ENCODE peak calls at places on chromosomes 1 and 21, in five cellular contexts. V, H, U, P and Y are unnamed samples.

GRCh38 chr1:63603810-63604209 is 10.6 kb downstream of the PGM1 start:
- DNase-seq in V (no peak), H (no peak), U (no peak), P (no peak), Y (no peak)

GRCh38 chr1:116203192-116203723 is 92.1 kb downstream of the MAB21L3 start:
- DNase-seq in V (no peak), H (no peak), U (no peak), P (no peak), Y (no peak)

GRCh38 chr1:234998174-234998741 is 130.4 kb downstream of the TOMM20 start:
- DNase-seq in V (no peak), H (peak), U (peak), P (peak), Y (no peak)

GRCh38 chr1:28338897-28339296 is 10.1 kb downstream of the MED18 start:
- DNase-seq in V (no peak), H (no peak), U (no peak), P (no peak), Y (no peak)

GRCh38 chr1:232519186-232519585 is 110.7 kb downstream of the SIPA1L2 start:
- DNase-seq in V (no peak), H (no peak), U (no peak), P (peak), Y (no peak)

GRCh38 chr1:68231627-68232303 is 558 bp downstream of the WLS start:
- DNase-seq in V (peak), H (peak), U (peak), P (peak), Y (peak)

GRCh38 chr1:99170516-99170915 is 93.8 kb upstream of the PLPPR4 start:
- DNase-seq in V (no peak), H (no peak), U (no peak), P (no peak), Y (no peak)

GRCh38 chr1:155744711-155745283 is 55.9 kb downstream of the DAP3 start:
- DNase-seq in V (no peak), H (no peak), U (no peak), P (no peak), Y (no peak)

GRCh38 chr1:201488817-201489581 is 17.9 kb downstream of the CSRP1 start:
- DNase-seq in V (no peak), H (peak), U (peak), P (no peak), Y (peak)

GRCh38 chr1:204703826-204704612 is 18.5 kb upstream of the LRRN2 start:
- DNase-seq in V (no peak), H (no peak), U (no peak), P (no peak), Y (no peak)

GRCh38 chr1:93743465-93743864 is 61.8 kb upstream of the BCAR3 start:
- DNase-seq in V (no peak), H (no peak), U (no peak), P (no peak), Y (no peak)

GRCh38 chr1:44655609-44656008 is 18.7 kb downstream of the TMEM53 start:
- DNase-seq in V (peak), H (peak), U (peak), P (no peak), Y (no peak)

GRCh38 chr1:31497601-31498000 is 78.7 kb upstream of the TINAGL1 start:
- DNase-seq in V (no peak), H (peak), U (peak), P (no peak), Y (no peak)

GRCh38 chr1:170309389-170310013 is 163.7 kb downstream of the NTMT2 start:
- DNase-seq in V (no peak), H (peak), U (peak), P (no peak), Y (peak)

GRCh38 chr1:28259935-28260802 is 851 bp downstream of the SESN2 start:
- DNase-seq in V (peak), H (peak), U (peak), P (peak), Y (peak)

GRCh38 chr1:186152227-186152944 is 222.7 kb downstream of the TPR start:
- DNase-seq in V (no peak), H (peak), U (peak), P (no peak), Y (peak)

GRCh38 chr1:80059940-80060339 is 1053.4 kb upstream of the ADGRL4 start:
- DNase-seq in V (no peak), H (peak), U (no peak), P (no peak), Y (no peak)

GRCh38 chr21:41008351-41008750 is 159.6 kb upstream of the BACE2 start:
- DNase-seq in V (no peak), H (no peak), U (no peak), P (no peak), Y (no peak)

GRCh38 chr1:224691106-224691505 is 75.0 kb downstream of the CNIH3 start:
- DNase-seq in V (no peak), H (no peak), U (no peak), P (no peak), Y (no peak)

GRCh38 chr21:43266534-43266933 is 97.7 kb downstream of the CRYAA start:
- DNase-seq in V (no peak), H (peak), U (peak), P (no peak), Y (no peak)

GRCh38 chr1:183780757-183781156 is 24.2 kb upstream of the RGL1 start:
- DNase-seq in V (no peak), H (no peak), U (no peak), P (no peak), Y (no peak)

GRCh38 chr1:26833432-26834405 is 7.2 kb downstream of the ZDHHC18 start:
- DNase-seq in V (no peak), H (no peak), U (no peak), P (peak), Y (no peak)

GRCh38 chr1:53410100-53410541 is 49.1 kb upstream of the DMRTB1 start:
- DNase-seq in V (peak), H (no peak), U (no peak), P (no peak), Y (no peak)

GRCh38 chr1:180231506-180232420 is 1.7 kb downstream of the LHX4 start:
- DNase-seq in V (no peak), H (peak), U (no peak), P (no peak), Y (no peak)

GRCh38 chr1:203915811-203916210 is 54.4 kb downstream of the SNRPE start:
- DNase-seq in V (no peak), H (no peak), U (peak), P (no peak), Y (no peak)

GRCh38 chr1:77220687-77221463 is 1.6 kb upstream of the PIGK start:
- DNase-seq in V (no peak), H (peak), U (peak), P (no peak), Y (peak)

GRCh38 chr1:226044514-226045132 is 17.9 kb upstream of the H3-3A start:
- DNase-seq in V (no peak), H (no peak), U (no peak), P (no peak), Y (no peak)

GRCh38 chr1:86546787-86547221 is at the start of gene CLCA4:
- DNase-seq in V (no peak), H (no peak), U (no peak), P (no peak), Y (no peak)

GRCh38 chr1:114758251-114758832 is 558 bp upstream of the CSDE1 start:
- DNase-seq in V (no peak), H (peak), U (no peak), P (no peak), Y (no peak)

GRCh38 chr1:238895911-238896310 is 490.5 kb upstream of the CHRM3 start:
- DNase-seq in V (no peak), H (no peak), U (no peak), P (no peak), Y (no peak)

GRCh38 chr1:28927442-28928305 is 13.3 kb downstream of the EPB41 start:
- DNase-seq in V (no peak), H (peak), U (peak), P (no peak), Y (no peak)

GRCh38 chr1:182720465-182720864 is 36.1 kb upstream of the RGS8 start:
- DNase-seq in V (no peak), H (peak), U (peak), P (no peak), Y (no peak)
- TF ChIP-seq CTCF in V (peak), H (peak), U (peak), P (no peak), Y (peak)

GRCh38 chr1:1272341-1273151 is 1.1 kb downstream of the UBE2J2 start:
- DNase-seq in V (no peak), H (no peak), U (no peak), P (peak), Y (no peak)
- TF ChIP-seq CTCF in V (no peak), H (no peak), U (no peak), P (no peak), Y (no peak)

GRCh38 chr1:190416239-190416638 is 61.4 kb downstream of the BRINP3 start:
- DNase-seq in V (no peak), H (no peak), U (no peak), P (no peak), Y (no peak)
- TF ChIP-seq CTCF in V (peak), H (no peak), U (no peak), P (no peak), Y (no peak)

GRCh38 chr1:58781541-58782307 is 2.1 kb downstream of the JUN start:
- DNase-seq in V (peak), H (peak), U (peak), P (peak), Y (no peak)
- TF ChIP-seq CTCF in V (peak), H (peak), U (peak), P (peak), Y (peak)

DNA sequence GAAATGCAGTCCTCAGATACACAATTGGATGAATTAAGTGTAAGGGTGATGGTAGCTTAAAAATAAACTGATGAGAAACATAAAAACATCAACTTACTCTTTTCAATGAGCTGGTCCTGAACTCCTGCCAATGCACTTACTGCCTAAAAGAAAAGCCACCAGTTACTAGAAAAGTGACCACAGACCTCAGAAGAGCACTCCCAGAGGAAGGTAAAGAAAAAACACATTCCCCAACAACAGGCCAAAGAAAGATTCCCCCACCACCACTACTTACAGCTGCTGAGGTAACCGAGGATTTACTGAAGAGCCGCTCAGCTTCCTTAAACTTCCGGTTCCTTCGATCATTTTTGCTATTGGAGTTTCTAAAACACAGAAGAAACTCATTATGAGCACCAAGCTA is 5.4 kb downstream of the MEAF6 start:
- DNase-seq in V (no peak), H (peak), U (peak), P (no peak), Y (no peak)
- TF ChIP-seq CTCF in V (peak), H (no peak), U (peak), P (no peak), Y (no peak)

GRCh38 chr1:61955261-61955660 is 213.0 kb downstream of the PATJ start:
- DNase-seq in V (no peak), H (no peak), U (no peak), P (no peak), Y (no peak)

GRCh38 chr1:61956774-61957173 is 214.5 kb downstream of the PATJ start:
- DNase-seq in V (no peak), H (no peak), U (no peak), P (no peak), Y (no peak)

GRCh38 chr1:61953790-61954150 is 211.5 kb downstream of the PATJ start:
- DNase-seq in V (no peak), H (no peak), U (no peak), P (no peak), Y (no peak)

GRCh38 chr1:61953076-61953789 is 211.0 kb downstream of the PATJ start:
- DNase-seq in V (no peak), H (no peak), U (peak), P (no peak), Y (no peak)

DNA sequence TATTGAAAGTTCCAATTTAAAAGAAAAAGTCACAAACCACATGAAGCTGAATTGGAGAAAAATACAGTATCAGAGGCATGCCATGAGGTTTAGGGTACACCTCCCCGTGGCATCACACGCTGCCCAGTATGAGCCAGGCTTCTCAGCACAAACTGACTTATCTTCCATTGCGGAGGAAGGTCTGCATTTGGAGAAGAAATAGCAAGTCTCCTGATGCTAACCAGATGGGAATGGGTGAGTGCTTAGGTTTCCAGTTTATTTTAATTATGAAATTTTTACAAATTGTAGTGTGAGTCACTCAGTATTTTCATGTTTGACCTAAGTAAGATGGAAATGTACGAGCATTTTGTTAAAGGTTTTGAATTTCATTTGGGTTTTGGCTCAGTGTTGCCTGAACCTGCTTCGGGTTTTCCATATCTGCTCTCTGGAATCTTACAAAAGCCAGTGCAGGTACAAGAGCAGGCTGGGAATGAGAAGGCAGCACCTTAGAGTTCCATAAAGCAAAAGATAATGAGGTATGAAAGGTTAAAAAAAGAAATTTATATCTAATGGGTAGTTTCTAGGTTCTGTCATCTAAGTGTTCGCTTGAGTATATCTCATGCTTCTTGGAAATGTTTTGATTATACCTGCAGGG is 213.8 kb downstream of the PATJ start:
- DNase-seq in V (no peak), H (no peak), U (peak), P (no peak), Y (no peak)
- TF ChIP-seq CTCF in V (no peak), H (no peak), U (no peak), P (no peak), Y (no peak)

GRCh38 chr1:22287946-22288520 is 145.1 kb upstream of the WNT4 start:
- DNase-seq in V (no peak), H (no peak), U (no peak), P (no peak), Y (no peak)

GRCh38 chr1:22284906-22285544 is 142.1 kb upstream of the WNT4 start:
- DNase-seq in V (no peak), H (no peak), U (no peak), P (no peak), Y (no peak)

GRCh38 chr1:22287273-22287672 is 144.4 kb upstream of the WNT4 start:
- DNase-seq in V (no peak), H (no peak), U (no peak), P (no peak), Y (no peak)

GRCh38 chr1:22285545-22286396 is 142.9 kb upstream of the WNT4 start:
- DNase-seq in V (no peak), H (peak), U (no peak), P (no peak), Y (no peak)

DNA sequence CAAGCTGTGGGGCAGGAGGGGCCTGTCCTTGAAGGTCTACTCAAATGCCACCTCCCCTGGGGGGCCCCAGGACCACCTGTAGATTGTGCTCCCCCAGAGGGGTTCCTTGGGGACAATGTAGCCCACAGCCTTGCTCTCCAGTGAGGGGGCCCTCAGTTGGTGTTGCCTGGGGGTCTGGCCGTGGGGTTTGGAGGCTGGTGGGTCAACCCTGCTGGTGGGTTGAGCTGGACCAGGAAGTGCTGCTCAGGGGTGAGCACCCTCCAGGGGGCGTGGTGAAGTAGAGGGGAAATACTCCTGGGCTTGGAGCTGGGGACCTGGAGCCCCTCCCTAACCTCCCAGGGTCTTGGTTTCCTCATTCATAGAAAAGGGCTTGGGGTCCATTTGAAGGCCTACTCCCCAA is 143.6 kb upstream of the WNT4 start:
- DNase-seq in V (no peak), H (no peak), U (no peak), P (no peak), Y (no peak)
- TF ChIP-seq CTCF in V (no peak), H (no peak), U (no peak), P (no peak), Y (no peak)

GRCh38 chr1:6157528-6158174 is 22.5 kb downstream of the CHD5 start:
- DNase-seq in V (no peak), H (no peak), U (no peak), P (no peak), Y (no peak)

GRCh38 chr1:6151291-6151822 is 28.8 kb downstream of the CHD5 start:
- DNase-seq in V (no peak), H (no peak), U (no peak), P (no peak), Y (no peak)

GRCh38 chr1:6157132-6157527 is 23.0 kb downstream of the CHD5 start:
- DNase-seq in V (no peak), H (no peak), U (no peak), P (no peak), Y (no peak)

GRCh38 chr1:6152882-6153281 is 27.2 kb downstream of the CHD5 start:
- DNase-seq in V (no peak), H (no peak), U (no peak), P (no peak), Y (no peak)

DNA sequence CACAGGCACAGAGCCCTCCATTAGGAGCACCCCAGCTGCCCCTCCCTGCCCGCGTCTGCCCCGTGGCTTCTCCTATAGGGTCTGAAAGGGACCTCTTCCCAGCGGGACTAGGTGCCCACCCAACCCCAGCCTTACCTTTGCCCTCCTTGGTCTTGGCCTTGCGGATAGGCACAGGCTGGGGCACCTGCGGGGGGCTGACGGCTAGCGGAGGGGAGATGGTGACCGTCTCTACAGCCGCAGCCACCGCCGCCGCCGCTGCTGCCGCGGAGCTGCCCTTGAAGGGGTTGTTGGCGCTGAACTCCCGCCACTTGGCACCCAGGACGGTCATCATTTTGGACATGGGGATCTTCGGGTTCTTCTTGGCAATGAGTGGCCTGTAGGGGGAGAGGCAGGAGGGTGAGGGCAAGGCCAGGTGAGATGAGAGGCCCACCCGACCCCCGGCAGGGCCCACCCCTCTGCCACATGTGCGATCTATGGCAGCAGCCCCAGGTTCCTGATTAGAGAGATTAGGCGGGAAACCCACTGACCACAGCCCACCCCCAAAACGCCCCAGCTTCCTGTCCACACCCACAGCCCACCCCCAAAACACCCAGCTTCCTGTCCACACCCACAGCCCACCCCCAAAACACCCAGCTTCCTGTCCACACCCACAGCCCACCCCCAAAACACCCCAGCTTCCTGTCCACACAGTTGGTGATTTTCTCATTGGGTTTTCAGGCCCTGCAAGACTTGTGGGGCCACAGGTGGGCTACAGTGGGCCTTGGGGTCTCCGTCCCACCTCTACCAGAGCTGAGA is 25.4 kb downstream of the CHD5 start:
- DNase-seq in V (no peak), H (no peak), U (no peak), P (no peak), Y (no peak)
- TF ChIP-seq CTCF in V (no peak), H (no peak), U (no peak), P (no peak), Y (no peak)